ENCODE peak calls at places on chromosome 2, in seven cellular contexts. Y is neural progenitor cell, O is BE2C, G is prostate gland, A is pancreas, H is left ventricle myocardium inferior, R is heart left ventricle. T is an unnamed sample. For H3K4me1, the result is how much of the 10 kb centered on the place peaks cover.

GRCh38 chr2:80858955-80859354 is 554.4 kb upstream of the LRRTM1 start:
- DNase-seq in Y (no peak), O (no peak), A (no peak), R (no peak), H (no peak), G (no peak), T (no peak)

GRCh38 chr2:210955591-210955990 is 399.2 kb downstream of the CPS1 start:
- DNase-seq in R (no peak), A (no peak), H (no peak), G (no peak), Y (no peak), O (no peak), T (no peak)

GRCh38 chr2:181465686-181466375 is 8.6 kb downstream of the ITGA4 start:
- DNase-seq in H (no peak), A (no peak), Y (no peak), O (no peak), G (no peak), R (no peak), T (no peak)

GRCh38 chr2:1446281-1446680 is 33.0 kb downstream of the TPO start:
- DNase-seq in A (no peak), G (no peak), Y (no peak), H (no peak), R (no peak), O (no peak), T (no peak)

GRCh38 chr2:43518182-43518581 is 77.7 kb downstream of the THADA start:
- DNase-seq in G (no peak), O (no peak), H (no peak), Y (no peak), R (no peak), A (no peak), T (no peak)

GRCh38 chr2:110961024-110961423 is 159.7 kb upstream of the BCL2L11 start:
- DNase-seq in A (no peak), G (no peak), H (no peak), R (no peak), Y (no peak), O (no peak), T (no peak)

GRCh38 chr2:152555048-152555447 is 162.2 kb downstream of the PRPF40A start:
- DNase-seq in H (no peak), O (no peak), Y (peak), A (no peak), R (no peak), G (no peak), T (no peak)

GRCh38 chr2:164737612-164738081 is 104.0 kb downstream of the COBLL1 start:
- DNase-seq in A (peak), R (peak), O (peak), Y (peak), G (peak), H (no peak), T (peak)

GRCh38 chr2:70645733-70646420 is 92.3 kb upstream of the TGFA start:
- DNase-seq in R (no peak), H (no peak), Y (peak), A (no peak), G (no peak), O (no peak), T (no peak)

GRCh38 chr2:48529189-48529588 is 765 bp upstream of the STON1 start:
- DNase-seq in Y (peak), H (no peak), A (no peak), O (no peak), G (no peak), R (no peak), T (no peak)
- H3K4me3 ChIP-seq in Y (peak), H (peak), A (no peak), O (no peak), G (peak), R (no peak), T (peak)

GRCh38 chr2:99111945-99112344 is 29.6 kb upstream of the C2orf15 start:
- DNase-seq in Y (no peak), O (no peak), G (no peak), R (no peak), H (no peak), A (no peak), T (no peak)

GRCh38 chr2:99106905-99107304 is 34.6 kb upstream of the C2orf15 start:
- DNase-seq in A (no peak), H (no peak), Y (no peak), R (no peak), G (no peak), O (no peak), T (no peak)

DNA sequence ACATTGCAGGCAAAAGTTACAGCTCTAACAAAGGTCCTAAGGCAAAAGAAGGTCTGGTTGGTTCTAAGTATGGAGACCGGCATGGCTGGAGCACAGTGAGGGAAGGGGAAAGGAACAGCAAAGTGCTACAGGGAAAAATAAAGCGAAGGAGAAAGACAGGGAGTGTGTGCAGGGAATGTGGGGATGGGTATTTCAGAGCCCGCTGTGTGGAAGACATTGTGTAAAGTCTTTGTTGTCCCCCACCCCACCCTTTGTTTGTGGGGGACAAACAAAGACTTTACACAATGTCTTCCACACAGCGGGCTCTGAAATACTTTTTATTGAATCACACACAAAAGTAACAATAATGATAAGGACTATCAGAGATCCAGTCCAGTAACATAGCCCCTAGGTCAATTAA is 28.9 kb upstream of the C2orf15 start:
- DNase-seq in G (no peak), R (no peak), A (no peak), Y (no peak), O (no peak), H (no peak), T (no peak)
- H3K4me1 ChIP-seq in G (under half), R (under half), A (under half), Y (under half), O (under half), H (under half), T (under half)

GRCh38 chr2:65710356-65710755 is 278.0 kb upstream of the SPRED2 start:
- DNase-seq in A (no peak), H (no peak), Y (no peak), G (no peak), R (no peak), O (no peak), T (no peak)

GRCh38 chr2:65710779-65711295 is 278.4 kb upstream of the SPRED2 start:
- DNase-seq in O (no peak), Y (peak), A (no peak), H (no peak), R (no peak), G (no peak), T (no peak)

GRCh38 chr2:65711863-65712262 is 279.5 kb upstream of the SPRED2 start:
- DNase-seq in A (no peak), R (no peak), G (no peak), Y (no peak), H (no peak), O (no peak), T (no peak)

GRCh38 chr2:65708129-65708528 is 275.7 kb upstream of the SPRED2 start:
- DNase-seq in O (no peak), R (no peak), Y (no peak), A (no peak), G (no peak), H (no peak), T (no peak)

GRCh38 chr2:65706376-65706775 is 274.0 kb upstream of the SPRED2 start:
- DNase-seq in R (no peak), O (no peak), H (no peak), A (no peak), G (no peak), Y (no peak), T (no peak)
- H3K4me3 ChIP-seq in R (no peak), O (no peak), H (no peak), A (no peak), G (no peak), Y (no peak), T (no peak)

GRCh38 chr2:96318723-96319122 is 6.4 kb upstream of the ITPRIPL1 start:
- DNase-seq in O (no peak), A (no peak), Y (no peak), R (no peak), H (no peak), G (no peak), T (no peak)

GRCh38 chr2:96319396-96319795 is 5.7 kb upstream of the ITPRIPL1 start:
- DNase-seq in H (no peak), R (no peak), O (no peak), A (no peak), G (no peak), Y (no peak), T (no peak)

GRCh38 chr2:96320326-96321229 is 4.5 kb upstream of the ITPRIPL1 start:
- DNase-seq in O (no peak), Y (no peak), A (no peak), R (no peak), G (no peak), H (no peak), T (no peak)

GRCh38 chr2:96323849-96324248 is 1.3 kb upstream of the ITPRIPL1 start:
- DNase-seq in R (no peak), A (no peak), G (no peak), Y (no peak), H (no peak), O (no peak), T (no peak)

GRCh38 chr2:96321230-96322103 is 3.6 kb upstream of the ITPRIPL1 start:
- DNase-seq in H (peak), A (no peak), G (no peak), O (peak), Y (peak), R (peak), T (peak)
- H3K4me1 ChIP-seq in H (under half), A (under half), G (under half), O (under half), Y (under half), R (under half), T (under half)